ENCODE peak calls at places on chromosomes 5 and 9, in seven cellular contexts. F, D, M, R, S, Y and C are unnamed samples.

GRCh38 chr5:1789838-1790462 is 9.7 kb downstream of the MRPL36 start:
- DNase-seq in R (no peak), Y (peak), D (no peak), M (no peak), F (no peak), S (no peak), C (no peak)

GRCh38 chr5:40689442-40689841 is 9.7 kb downstream of the PTGER4 start:
- DNase-seq in D (peak), F (no peak), S (no peak), Y (peak), R (peak), M (no peak), C (no peak)

GRCh38 chr5:1681955-1682354 is 117.7 kb downstream of the MRPL36 start:
- DNase-seq in R (no peak), S (peak), M (no peak), D (no peak), Y (no peak), F (no peak), C (no peak)

GRCh38 chr9:129752915-129753724 is at the start of gene PTGES:
- DNase-seq in F (no peak), S (peak), D (peak), Y (peak), M (peak), R (peak), C (peak)

GRCh38 chr5:30804739-30805313 is 388.7 kb upstream of the CDH6 start:
- DNase-seq in M (no peak), Y (no peak), R (peak), S (no peak), F (no peak), D (no peak), C (no peak)

GRCh38 chr5:135973323-135974018 is 18.7 kb upstream of the LECT2 start:
- DNase-seq in Y (peak), S (no peak), F (no peak), M (no peak), R (peak), D (no peak), C (no peak)

GRCh38 chr9:128412120-128412790 is 8.4 kb upstream of the CERCAM start:
- DNase-seq in R (peak), F (peak), Y (peak), S (peak), D (peak), M (peak), C (peak)

GRCh38 chr5:116479776-116480675 is 94.6 kb downstream of the SEMA6A start:
- DNase-seq in F (no peak), S (no peak), R (no peak), D (no peak), M (no peak), Y (peak), C (no peak)

GRCh38 chr9:77871483-77871882 is 160.1 kb downstream of the GNAQ start:
- DNase-seq in D (no peak), R (no peak), F (no peak), S (no peak), Y (peak), M (no peak), C (no peak)

GRCh38 chr9:92992549-92992948 is 45.2 kb downstream of the FGD3 start:
- DNase-seq in M (no peak), F (no peak), S (no peak), D (no peak), Y (no peak), R (no peak), C (no peak)

GRCh38 chr9:107868166-107868565 is 378.6 kb upstream of the KLF4 start:
- DNase-seq in D (no peak), Y (no peak), M (no peak), F (no peak), R (no peak), S (no peak), C (no peak)

GRCh38 chr5:88878976-88879375 is 4.0 kb downstream of the MEF2C start:
- DNase-seq in M (no peak), Y (peak), F (no peak), R (no peak), D (no peak), S (peak), C (no peak)

GRCh38 chr5:86869268-86869667 is 251.5 kb downstream of the COX7C start:
- DNase-seq in R (no peak), Y (no peak), S (no peak), M (no peak), F (no peak), D (no peak), C (no peak)

GRCh38 chr5:61322738-61323429 is 9.2 kb upstream of the ZSWIM6 start:
- DNase-seq in Y (peak), R (peak), S (no peak), F (no peak), M (no peak), D (no peak), C (no peak)

GRCh38 chr5:15929616-15930303 is 249.8 kb downstream of the MARCHF11 start:
- DNase-seq in Y (peak), M (no peak), D (no peak), F (no peak), R (peak), S (no peak), C (no peak)

GRCh38 chr9:98172604-98173003 is 19.8 kb downstream of the CORO2A start:
- DNase-seq in D (no peak), R (no peak), S (no peak), F (peak), M (no peak), Y (peak), C (no peak)

GRCh38 chr9:86795861-86796497 is 151.3 kb downstream of the GAS1 start:
- DNase-seq in R (peak), D (no peak), M (no peak), Y (peak), S (no peak), F (no peak), C (no peak)

GRCh38 chr9:119318371-119318770 is 50.9 kb downstream of the BRINP1 start:
- DNase-seq in Y (no peak), F (no peak), M (no peak), S (no peak), D (no peak), R (no peak), C (no peak)

GRCh38 chr5:107669543-107670027 is 1.2 kb downstream of the EFNA5 start:
- DNase-seq in M (no peak), Y (peak), D (no peak), R (peak), S (no peak), F (no peak), C (peak)

GRCh38 chr5:152505442-152506042 is 100.5 kb upstream of the NMUR2 start:
- DNase-seq in D (no peak), Y (peak), R (peak), S (peak), M (no peak), F (no peak), C (peak)

GRCh38 chr9:115694991-115695390 is 458.6 kb upstream of the PAPPA start:
- DNase-seq in M (no peak), R (no peak), D (no peak), F (no peak), Y (peak), S (no peak), C (no peak)

GRCh38 chr5:113084402-113085083 is 107.9 kb downstream of the DCP2 start:
- DNase-seq in D (no peak), Y (no peak), F (no peak), S (no peak), R (no peak), M (no peak), C (no peak)

GRCh38 chr9:128011071-128011817 is 30.5 kb upstream of the EEIG1 start:
- DNase-seq in D (no peak), M (no peak), F (no peak), Y (no peak), S (no peak), R (no peak), C (no peak)

GRCh38 chr9:3992924-3993323 is 306.9 kb downstream of the GLIS3 start:
- DNase-seq in Y (peak), D (no peak), R (peak), F (no peak), S (no peak), M (no peak), C (no peak)

GRCh38 chr9:133987946-133988665 is 4.0 kb downstream of the VAV2 start:
- DNase-seq in Y (no peak), S (no peak), R (peak), F (no peak), D (no peak), M (no peak), C (no peak)

GRCh38 chr9:108859459-108860114 is 2.5 kb upstream of the ACTL7A start:
- DNase-seq in F (no peak), Y (peak), M (no peak), D (no peak), R (no peak), S (no peak), C (no peak)

GRCh38 chr9:655875-656274 is 185.6 kb upstream of the DMRT1 start:
- DNase-seq in R (no peak), F (no peak), S (no peak), D (no peak), M (no peak), Y (no peak), C (no peak)

GRCh38 chr5:31235381-31235780 is 41.9 kb downstream of the CDH6 start:
- DNase-seq in Y (peak), S (peak), R (no peak), F (no peak), D (no peak), M (no peak), C (no peak)

GRCh38 chr9:38746303-38746702 is 26.4 kb upstream of the FAM240B start:
- DNase-seq in M (no peak), R (no peak), D (no peak), F (no peak), S (no peak), Y (no peak), C (no peak)

GRCh38 chr9:596701-597100 is 244.8 kb upstream of the DMRT1 start:
- DNase-seq in D (no peak), Y (no peak), M (no peak), S (no peak), F (no peak), R (no peak), C (no peak)

GRCh38 chr5:145587308-145588071 is 247.7 kb downstream of the PRELID2 start:
- DNase-seq in F (no peak), Y (peak), R (peak), S (no peak), D (no peak), M (no peak), C (no peak)